ENCODE peak calls at places on chromosomes 6 and 20, in six cellular contexts. L is pancreas, C is stomach, O is heart right ventricle, Z is thyroid gland, R is IMR-90. G is an unnamed sample. For H3K4me1, the result is how much of the 10 kb centered on the place peaks cover.

GRCh38 chr6:49327005-49327404 is 136.0 kb downstream of the MMUT start:
- DNase-seq in L (no peak), O (no peak), C (no peak), Z (no peak), R (peak), G (no peak)

GRCh38 chr6:156175971-156176421 is 601.2 kb upstream of the ARID1B start:
- DNase-seq in R (no peak), L (peak), Z (peak), C (peak), O (peak), G (peak)

GRCh38 chr6:4693158-4693557 is 83.0 kb upstream of the CDYL start:
- DNase-seq in O (no peak), C (no peak), Z (no peak), R (peak), L (no peak), G (no peak)

GRCh38 chr6:107216197-107216933 is 101.0 kb upstream of the BEND3 start:
- DNase-seq in R (no peak), C (no peak), O (no peak), L (no peak), Z (no peak), G (no peak)

GRCh38 chr6:169965657-169966311 is 214.4 kb downstream of the ERMARD start:
- DNase-seq in O (no peak), C (peak), Z (no peak), R (no peak), L (peak), G (peak)

GRCh38 chr6:15969236-15969778 is 159.6 kb upstream of the MYLIP start:
- DNase-seq in O (no peak), Z (no peak), C (no peak), R (no peak), L (no peak), G (no peak)

GRCh38 chr6:14066782-14067406 is 50.7 kb upstream of the CD83 start:
- DNase-seq in R (peak), Z (peak), O (peak), L (no peak), C (no peak), G (no peak)

GRCh38 chr20:17873410-17874270 is 95.0 kb downstream of the SNX5 start:
- DNase-seq in R (peak), L (peak), C (peak), O (peak), Z (peak), G (peak)

GRCh38 chr20:25044660-25045342 is 13.1 kb downstream of the ACSS1 start:
- DNase-seq in R (no peak), O (no peak), Z (no peak), C (no peak), L (peak), G (peak)

GRCh38 chr6:10409766-10410209 is 5.1 kb downstream of the TFAP2A start:
- DNase-seq in L (no peak), Z (no peak), R (no peak), O (no peak), C (no peak), G (peak)

GRCh38 chr6:79625746-79626145 is 5.4 kb upstream of the SH3BGRL2 start:
- DNase-seq in R (no peak), C (no peak), O (no peak), Z (no peak), L (no peak), G (no peak)

GRCh38 chr6:5746392-5747140 is 260.2 kb downstream of the NRN1 start:
- DNase-seq in L (no peak), Z (no peak), O (no peak), R (no peak), C (no peak), G (no peak)
- TF ChIP-seq CTCF in L (no peak), Z (no peak), O (no peak), R (no peak), C (no peak), G (no peak)

DNA sequence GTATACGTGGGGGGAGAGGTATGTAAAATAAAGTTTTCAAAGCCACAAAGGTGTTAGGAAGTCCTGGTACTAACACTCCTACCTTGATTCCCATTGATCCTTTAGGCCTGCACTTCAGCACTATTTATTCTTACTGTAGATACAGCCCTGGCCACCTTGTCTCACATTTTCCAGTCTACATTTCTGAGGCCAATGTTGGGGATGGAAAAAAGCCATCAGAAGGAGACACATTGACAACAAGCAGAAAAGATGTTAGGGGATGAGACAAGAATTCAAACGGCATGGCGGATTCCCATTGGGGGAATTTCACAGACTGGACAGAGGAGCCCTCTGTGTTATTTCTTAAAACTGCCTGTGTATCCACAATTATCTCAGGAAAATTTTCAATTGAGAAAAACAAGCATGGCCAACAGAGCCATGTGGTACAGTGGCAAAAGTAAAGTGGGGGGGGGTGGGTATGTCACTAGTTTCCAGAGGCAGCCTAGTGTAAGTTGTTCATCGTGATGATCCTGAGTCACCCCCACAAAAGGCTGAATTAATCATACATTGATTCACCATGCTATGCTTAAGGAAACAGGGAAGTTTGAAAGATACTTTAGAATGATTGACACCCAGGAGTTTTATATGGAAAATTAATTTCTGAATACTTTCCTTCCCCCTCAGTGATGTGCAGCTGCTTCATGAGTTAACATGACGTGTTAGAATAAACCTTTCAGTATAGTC is 40.5 kb downstream of the RREB1 start:
- DNase-seq in L (no peak), O (no peak), Z (no peak), R (peak), C (no peak), G (no peak)
- H3K4me1 ChIP-seq in L (half or more), O (under half), Z (half or more), R (under half), C (half or more), G (half or more)

GRCh38 chr6:118967239-118967638 is 32.3 kb upstream of the MCM9 start:
- DNase-seq in R (no peak), L (no peak), C (no peak), O (no peak), Z (no peak), G (no peak)

GRCh38 chr6:118959903-118960302 is 24.9 kb upstream of the MCM9 start:
- DNase-seq in L (no peak), O (no peak), Z (peak), C (no peak), R (no peak), G (no peak)

GRCh38 chr6:118965843-118966242 is 30.9 kb upstream of the MCM9 start:
- DNase-seq in L (no peak), C (no peak), R (no peak), Z (no peak), O (no peak), G (no peak)

GRCh38 chr6:118965354-118965753 is 30.4 kb upstream of the MCM9 start:
- DNase-seq in O (no peak), C (no peak), R (no peak), L (no peak), Z (no peak), G (no peak)

GRCh38 chr6:118963003-118963402 is 28.0 kb upstream of the MCM9 start:
- DNase-seq in R (peak), C (no peak), Z (no peak), O (no peak), L (no peak), G (no peak)
- TF ChIP-seq CTCF in R (peak), C (no peak), Z (no peak), O (peak), L (peak), G (peak)

GRCh38 chr20:34579936-34580587 is 21.5 kb downstream of the MAP1LC3A start:
- DNase-seq in O (no peak), L (no peak), R (peak), C (peak), Z (no peak), G (no peak)
- H3K4me1 ChIP-seq in O (under half), L (under half), R (under half), C (under half), Z (under half), G (under half)

GRCh38 chr6:158518196-158519127 is 41.4 kb upstream of the TMEM181 start:
- DNase-seq in R (peak), Z (peak), O (peak), L (peak), C (peak), G (no peak)
- TF ChIP-seq CTCF in R (peak), Z (peak), O (peak), L (peak), C (peak), G (peak)

DNA sequence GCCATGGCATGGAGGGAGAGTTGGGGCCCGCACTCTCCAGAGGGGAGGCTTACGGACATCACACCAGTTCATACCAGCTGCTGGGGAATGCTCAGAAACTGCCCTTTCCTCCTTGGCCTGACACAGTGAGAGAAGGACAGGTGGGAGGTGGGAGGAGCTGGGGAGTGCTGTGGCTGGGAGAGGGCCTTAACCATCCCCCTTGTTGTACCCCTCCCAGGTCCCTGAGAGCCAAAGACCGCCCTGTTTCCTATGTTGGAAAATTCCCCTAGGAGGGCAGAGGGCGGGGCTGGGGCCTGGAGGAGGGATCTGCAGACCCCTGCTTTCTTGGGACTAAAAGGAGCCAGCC is 24.1 kb downstream of the FOXP4 start:
- DNase-seq in Z (no peak), R (no peak), C (no peak), O (no peak), L (no peak), G (no peak)
- H3K4me1 ChIP-seq in Z (half or more), R (under half), C (half or more), O (under half), L (under half), G (under half)

DNA sequence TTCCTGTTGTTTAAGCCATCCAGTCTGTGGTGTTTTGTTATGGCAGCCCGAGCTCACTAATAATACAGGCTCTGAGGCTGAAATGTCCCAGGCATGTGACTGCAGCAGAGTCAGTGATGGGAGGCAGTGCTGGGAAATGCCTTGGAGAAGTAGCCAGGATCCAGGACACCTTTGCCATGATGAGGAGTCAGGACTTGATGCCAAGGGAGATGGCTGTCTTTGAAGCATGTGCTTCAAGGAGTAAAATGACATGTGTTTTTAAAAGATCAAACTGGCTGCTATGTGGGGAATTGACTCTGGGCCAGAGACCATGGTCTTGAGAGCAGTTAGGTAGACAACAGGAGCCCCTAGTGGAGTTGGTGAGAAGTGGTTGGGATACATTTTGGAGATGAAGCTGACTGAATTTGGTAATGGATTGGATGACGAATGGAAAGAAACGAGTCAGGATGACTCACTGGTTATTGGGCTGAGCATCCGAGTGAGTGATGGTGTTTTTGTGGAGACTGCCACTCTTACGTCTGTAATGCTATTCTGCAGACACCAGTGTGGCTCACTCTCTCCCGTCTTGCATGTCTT is 322.2 kb downstream of the PLCB1 start:
- DNase-seq in C (no peak), L (no peak), Z (no peak), O (no peak), R (peak), G (no peak)
- TF ChIP-seq CTCF in C (no peak), L (no peak), Z (no peak), O (peak), R (peak), G (no peak)

DNA sequence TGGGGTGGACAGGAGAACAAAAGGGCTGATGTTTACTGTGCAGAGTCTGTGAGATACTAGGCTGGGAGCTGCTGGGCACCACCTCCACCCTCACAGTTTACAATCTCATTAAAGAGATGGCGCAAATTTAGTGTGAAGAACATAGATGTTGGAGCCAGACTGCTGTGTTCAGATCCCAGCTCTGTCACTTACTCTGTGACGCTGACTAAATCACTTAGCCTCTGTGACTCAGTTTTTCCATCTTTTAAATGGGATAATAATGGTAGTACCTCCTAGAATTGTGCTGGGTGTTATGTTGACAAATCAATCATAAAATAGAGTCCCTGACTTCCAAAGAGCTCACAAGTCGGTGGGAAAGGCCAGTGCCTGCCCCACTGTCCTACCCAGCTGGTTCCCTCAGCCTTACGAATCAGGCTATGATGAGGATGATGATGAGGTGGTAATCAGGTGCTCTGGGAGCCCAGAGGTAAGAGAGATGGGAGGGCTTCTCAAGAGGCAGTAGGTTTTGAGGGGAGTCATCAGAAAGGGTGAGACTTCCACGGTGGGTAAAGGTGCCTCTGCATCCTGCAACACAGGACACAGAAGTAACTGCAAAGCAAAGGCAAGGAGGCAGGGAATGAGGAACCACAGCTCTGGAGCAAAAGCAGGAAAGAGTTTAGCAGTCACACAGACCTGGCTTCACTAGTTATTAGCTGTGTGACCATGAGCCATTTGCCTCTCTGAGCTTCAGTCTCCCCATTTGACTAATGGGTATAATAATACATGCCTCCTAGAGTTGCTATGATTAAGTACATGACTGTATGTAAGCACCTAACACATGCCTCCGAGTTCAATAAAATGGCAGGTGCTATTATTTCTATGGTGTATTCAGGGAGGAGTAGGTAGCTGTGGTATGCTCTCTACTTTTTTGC is 8.9 kb downstream of the FYN start:
- DNase-seq in Z (no peak), O (no peak), C (no peak), L (no peak), R (no peak), G (no peak)
- H3K4me1 ChIP-seq in Z (under half), O (under half), C (under half), L (under half), R (under half), G (under half)

GRCh38 chr6:3311798-3312197 is 53.1 kb downstream of the PSMG4 start:
- DNase-seq in C (no peak), Z (no peak), O (no peak), R (no peak), L (no peak), G (no peak)
- TF ChIP-seq CTCF in C (no peak), Z (no peak), O (no peak), R (no peak), L (no peak), G (no peak)